ENCODE peak calls at places on chromosomes 6 and 20, in seven cellular contexts. I, W, Y, V, Z, T and C are unnamed samples.

GRCh38 chr6:44049989-44050871 is 77.0 kb downstream of the MRPL14 start:
- DNase-seq in Y (no peak), W (no peak), V (peak), Z (no peak), T (no peak), I (no peak), C (peak)

GRCh38 chr20:3616250-3616649 is 46.9 kb downstream of the GFRA4 start:
- DNase-seq in V (peak), Z (no peak), I (no peak), W (peak), T (no peak), Y (peak), C (peak)

GRCh38 chr20:48463916-48464315 is 363.9 kb downstream of the PREX1 start:
- DNase-seq in T (no peak), Z (no peak), I (no peak), W (no peak), Y (peak), V (peak), C (peak)

GRCh38 chr6:84150680-84151079 is 76.8 kb downstream of the CEP162 start:
- DNase-seq in I (no peak), T (no peak), Z (no peak), W (no peak), V (peak), Y (peak), C (peak)

GRCh38 chr20:51400051-51400926 is 142.2 kb downstream of the NFATC2 start:
- DNase-seq in T (peak), V (no peak), W (no peak), Z (peak), Y (no peak), I (no peak), C (no peak)

GRCh38 chr6:135426833-135427232 is 70.7 kb downstream of the AHI1 start:
- DNase-seq in T (no peak), V (no peak), I (no peak), Z (no peak), W (no peak), Y (no peak), C (no peak)

GRCh38 chr6:31586596-31586995 is 519 bp downstream of the LST1 start:
- DNase-seq in V (no peak), I (no peak), Y (no peak), Z (no peak), T (no peak), W (no peak), C (no peak)

GRCh38 chr6:71134929-71135642 is 153.5 kb upstream of the OGFRL1 start:
- DNase-seq in Y (no peak), I (no peak), T (no peak), V (no peak), W (no peak), Z (no peak), C (no peak)

GRCh38 chr20:38825901-38826625 is 20.6 kb downstream of the PPP1R16B start:
- DNase-seq in Z (no peak), Y (peak), T (no peak), I (peak), W (peak), V (peak), C (peak)